ENCODE peak calls at places on chromosomes 12 and 14, in seven cellular contexts. One of them, this sample, is unnamed.

GRCh38 chr14:89339158-89339557 is 77.9 kb downstream of the FOXN3 start:
- DNase-seq in activated gamma-delta T cell treated with Interleukin-2 at 50 U/mL for 16 hours: no peak
- DNase-seq in endothelial cell: no peak
- DNase-seq in Caki2: no peak
- DNase-seq in GM23338: no peak
- DNase-seq in retina: no peak
- DNase-seq in NCI-H774: no peak
- DNase-seq in this sample: no peak

GRCh38 chr14:96363751-96364336 is 518 bp downstream of the GSKIP start:
- DNase-seq in retina: peak
- DNase-seq in endothelial cell: peak
- DNase-seq in Caki2: peak
- DNase-seq in activated gamma-delta T cell treated with Interleukin-2 at 50 U/mL for 16 hours: peak
- DNase-seq in NCI-H774: peak
- DNase-seq in GM23338: peak
- DNase-seq in this sample: peak

GRCh38 chr12:108619369-108620160 is 14.1 kb downstream of the SELPLG start:
- DNase-seq in Caki2: no peak
- DNase-seq in GM23338: no peak
- DNase-seq in NCI-H774: no peak
- DNase-seq in retina: no peak
- DNase-seq in activated gamma-delta T cell treated with Interleukin-2 at 50 U/mL for 16 hours: no peak
- DNase-seq in endothelial cell: no peak
- DNase-seq in this sample: peak

GRCh38 chr14:99930420-99931274 is 134.6 kb upstream of the EVL start:
- DNase-seq in NCI-H774: no peak
- DNase-seq in activated gamma-delta T cell treated with Interleukin-2 at 50 U/mL for 16 hours: no peak
- DNase-seq in endothelial cell: no peak
- DNase-seq in retina: no peak
- DNase-seq in GM23338: no peak
- DNase-seq in Caki2: no peak
- DNase-seq in this sample: no peak

GRCh38 chr12:5718680-5719079 is 226.4 kb downstream of the ANO2 start:
- DNase-seq in Caki2: no peak
- DNase-seq in GM23338: no peak
- DNase-seq in NCI-H774: no peak
- DNase-seq in activated gamma-delta T cell treated with Interleukin-2 at 50 U/mL for 16 hours: no peak
- DNase-seq in retina: no peak
- DNase-seq in endothelial cell: no peak
- DNase-seq in this sample: no peak

GRCh38 chr12:6182279-6182898 is 17.8 kb upstream of the CD9 start:
- DNase-seq in activated gamma-delta T cell treated with Interleukin-2 at 50 U/mL for 16 hours: no peak
- DNase-seq in GM23338: no peak
- DNase-seq in retina: no peak
- DNase-seq in Caki2: no peak
- DNase-seq in endothelial cell: no peak
- DNase-seq in NCI-H774: no peak
- DNase-seq in this sample: peak

GRCh38 chr12:131947482-131948027 is 2.2 kb upstream of the EP400 start:
- DNase-seq in endothelial cell: no peak
- DNase-seq in activated gamma-delta T cell treated with Interleukin-2 at 50 U/mL for 16 hours: no peak
- DNase-seq in NCI-H774: no peak
- DNase-seq in GM23338: no peak
- DNase-seq in Caki2: no peak
- DNase-seq in retina: no peak
- DNase-seq in this sample: no peak

GRCh38 chr14:68439741-68440140 is 353.1 kb downstream of the ZFP36L1 start:
- DNase-seq in activated gamma-delta T cell treated with Interleukin-2 at 50 U/mL for 16 hours: no peak
- DNase-seq in endothelial cell: no peak
- DNase-seq in Caki2: no peak
- DNase-seq in GM23338: no peak
- DNase-seq in retina: no peak
- DNase-seq in NCI-H774: no peak
- DNase-seq in this sample: no peak

GRCh38 chr12:48750215-48750614 is 33.7 kb upstream of the CCNT1 start:
- DNase-seq in GM23338: no peak
- DNase-seq in Caki2: no peak
- DNase-seq in NCI-H774: no peak
- DNase-seq in retina: no peak
- DNase-seq in endothelial cell: no peak
- DNase-seq in activated gamma-delta T cell treated with Interleukin-2 at 50 U/mL for 16 hours: no peak
- DNase-seq in this sample: peak

GRCh38 chr12:132638541-132639408 is 20.2 kb downstream of the P2RX2 start:
- DNase-seq in retina: peak
- DNase-seq in GM23338: peak
- DNase-seq in NCI-H774: no peak
- DNase-seq in endothelial cell: peak
- DNase-seq in Caki2: peak
- DNase-seq in activated gamma-delta T cell treated with Interleukin-2 at 50 U/mL for 16 hours: no peak
- DNase-seq in this sample: peak

GRCh38 chr14:95635051-95635450 is 51.2 kb upstream of the TCL1B start:
- DNase-seq in endothelial cell: no peak
- DNase-seq in GM23338: no peak
- DNase-seq in retina: no peak
- DNase-seq in NCI-H774: no peak
- DNase-seq in activated gamma-delta T cell treated with Interleukin-2 at 50 U/mL for 16 hours: no peak
- DNase-seq in Caki2: no peak
- DNase-seq in this sample: no peak

GRCh38 chr12:121224591-121224990 is 14.7 kb downstream of the P2RX4 start:
- DNase-seq in NCI-H774: no peak
- DNase-seq in GM23338: no peak
- DNase-seq in endothelial cell: no peak
- DNase-seq in Caki2: no peak
- DNase-seq in activated gamma-delta T cell treated with Interleukin-2 at 50 U/mL for 16 hours: peak
- DNase-seq in retina: no peak
- DNase-seq in this sample: no peak

GRCh38 chr14:64727551-64728071 is 23.4 kb downstream of the PLEKHG3 start:
- DNase-seq in retina: no peak
- DNase-seq in Caki2: no peak
- DNase-seq in activated gamma-delta T cell treated with Interleukin-2 at 50 U/mL for 16 hours: no peak
- DNase-seq in NCI-H774: no peak
- DNase-seq in endothelial cell: no peak
- DNase-seq in GM23338: no peak
- DNase-seq in this sample: no peak

GRCh38 chr12:12452326-12452725 is 95.4 kb downstream of the BORCS5 start:
- DNase-seq in Caki2: no peak
- DNase-seq in GM23338: no peak
- DNase-seq in NCI-H774: no peak
- DNase-seq in activated gamma-delta T cell treated with Interleukin-2 at 50 U/mL for 16 hours: no peak
- DNase-seq in retina: no peak
- DNase-seq in endothelial cell: no peak
- DNase-seq in this sample: no peak

GRCh38 chr14:50061664-50062437 is 54.5 kb downstream of the VCPKMT start:
- DNase-seq in GM23338: no peak
- DNase-seq in activated gamma-delta T cell treated with Interleukin-2 at 50 U/mL for 16 hours: peak
- DNase-seq in endothelial cell: peak
- DNase-seq in retina: peak
- DNase-seq in NCI-H774: no peak
- DNase-seq in Caki2: peak
- DNase-seq in this sample: peak

GRCh38 chr12:852864-853263 is 96.6 kb downstream of the RAD52 start:
- DNase-seq in retina: no peak
- DNase-seq in GM23338: no peak
- DNase-seq in Caki2: no peak
- DNase-seq in endothelial cell: no peak
- DNase-seq in activated gamma-delta T cell treated with Interleukin-2 at 50 U/mL for 16 hours: no peak
- DNase-seq in NCI-H774: no peak
- DNase-seq in this sample: peak